ENCODE peak calls at places on chromosome 14, in ten cellular contexts. U is esophagus squamous epithelium, L is tibial artery, N is RWPE2, F is ovary, W is HepG2, G is heart left ventricle, P is kidney, V is fibroblast of lung, A is mammary epithelial cell. T is an unnamed sample. For H3K9me3, the result is how much of the 10 kb centered on the place peaks cover.

GRCh38 chr14:22579218-22579617 is 9.8 kb downstream of the DAD1 start:
- DNase-seq in G (no peak), P (no peak), A (no peak), L (no peak), U (no peak), F (no peak), V (no peak), W (no peak), N (no peak), T (no peak)

GRCh38 chr14:71400821-71401447 is 493.7 kb downstream of the PCNX1 start:
- DNase-seq in F (no peak), L (no peak), A (no peak), G (no peak), U (no peak), P (no peak), W (no peak), N (no peak), V (peak), T (no peak)

GRCh38 chr14:54394596-54394995 is 2.2 kb upstream of the CDKN3 start:
- DNase-seq in P (no peak), L (no peak), N (no peak), W (no peak), U (no peak), V (no peak), G (no peak), A (no peak), F (no peak), T (no peak)

GRCh38 chr14:77140937-77141591 is 527 bp downstream of the ZDHHC22 start:
- DNase-seq in P (no peak), G (no peak), A (peak), N (no peak), L (no peak), W (no peak), U (no peak), V (peak), F (no peak), T (no peak)

GRCh38 chr14:77318006-77318553 is 2.6 kb downstream of the POMT2 start:
- DNase-seq in P (no peak), A (no peak), F (no peak), V (no peak), L (no peak), W (peak), G (no peak), U (no peak), N (no peak), T (no peak)

GRCh38 chr14:101232340-101233015 is 328.8 kb upstream of the DIO3 start:
- DNase-seq in L (no peak), V (peak), F (no peak), G (no peak), P (peak), U (no peak), W (no peak), A (no peak), N (no peak), T (peak)

GRCh38 chr14:42123526-42123925 is 516.9 kb downstream of the LRFN5 start:
- DNase-seq in G (no peak), A (no peak), L (no peak), U (no peak), P (no peak), V (no peak), F (no peak), N (no peak), W (no peak), T (no peak)

GRCh38 chr14:91055016-91055415 is 5.4 kb downstream of the RPS6KA5 start:
- DNase-seq in W (no peak), F (no peak), N (no peak), P (no peak), U (no peak), G (no peak), L (no peak), V (no peak), A (no peak), T (no peak)

GRCh38 chr14:102481791-102482238 is 27.8 kb downstream of the ANKRD9 start:
- DNase-seq in N (peak), U (no peak), G (no peak), A (peak), L (no peak), V (peak), F (no peak), W (peak), P (no peak), T (no peak)

GRCh38 chr14:105853089-105853906 is 326.9 kb downstream of the TMEM121 start:
- DNase-seq in P (peak), N (peak), A (no peak), U (no peak), L (peak), G (no peak), W (no peak), V (no peak), F (peak), T (no peak)

GRCh38 chr14:105850853-105851581 is 324.6 kb downstream of the TMEM121 start:
- DNase-seq in W (no peak), F (peak), L (peak), U (no peak), V (no peak), G (no peak), P (peak), N (peak), A (no peak), T (no peak)

GRCh38 chr14:105853907-105854599 is 327.7 kb downstream of the TMEM121 start:
- DNase-seq in N (peak), L (peak), A (no peak), U (no peak), W (no peak), P (no peak), F (peak), V (no peak), G (no peak), T (no peak)

GRCh38 chr14:105851716-105852377 is 325.5 kb downstream of the TMEM121 start:
- DNase-seq in L (peak), W (no peak), A (no peak), V (no peak), G (no peak), P (no peak), U (no peak), F (peak), N (peak), T (no peak)

DNA sequence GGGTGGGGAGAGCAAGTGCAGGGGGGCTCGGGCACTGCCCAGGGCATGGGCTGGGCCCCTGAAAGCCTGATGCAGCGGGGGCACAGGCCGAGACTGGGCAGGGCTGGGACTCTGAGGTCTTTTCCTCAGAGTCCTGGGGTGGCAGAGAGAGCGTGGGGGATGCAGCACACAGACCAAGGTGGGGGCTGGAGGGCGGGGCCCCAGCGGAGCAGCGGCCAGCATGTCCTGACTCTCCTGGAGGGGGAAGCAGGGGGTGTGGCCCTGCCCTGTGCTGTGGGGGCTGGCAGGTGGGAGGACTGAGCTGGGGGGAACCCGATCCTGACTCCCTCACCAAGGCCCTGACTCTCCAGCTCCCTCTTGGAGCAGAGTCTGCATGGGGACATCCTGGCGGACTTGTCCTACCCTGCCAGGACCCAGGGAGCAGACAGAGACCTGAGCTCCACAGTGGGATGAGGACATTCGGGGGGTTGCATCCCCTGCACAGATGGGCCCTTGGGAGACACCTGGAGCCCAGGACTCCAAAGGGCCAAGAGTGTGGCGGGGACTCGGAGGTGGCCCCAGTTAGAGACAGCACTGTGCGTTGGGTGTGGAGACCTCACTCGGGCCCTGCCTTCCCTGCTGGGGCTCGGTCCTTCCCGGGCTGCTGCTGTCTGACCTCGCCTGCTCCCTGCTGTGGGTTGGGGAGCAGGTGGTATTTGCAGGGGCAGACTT is 326.1 kb downstream of the TMEM121 start:
- DNase-seq in U (no peak), V (no peak), P (peak), A (no peak), N (peak), L (peak), G (no peak), F (peak), W (no peak), T (no peak)
- H3K9me3 ChIP-seq in U (under half), V (under half), P (under half), A (under half), N (under half), L (under half), G (under half), F (under half), W (under half), T (under half)

DNA sequence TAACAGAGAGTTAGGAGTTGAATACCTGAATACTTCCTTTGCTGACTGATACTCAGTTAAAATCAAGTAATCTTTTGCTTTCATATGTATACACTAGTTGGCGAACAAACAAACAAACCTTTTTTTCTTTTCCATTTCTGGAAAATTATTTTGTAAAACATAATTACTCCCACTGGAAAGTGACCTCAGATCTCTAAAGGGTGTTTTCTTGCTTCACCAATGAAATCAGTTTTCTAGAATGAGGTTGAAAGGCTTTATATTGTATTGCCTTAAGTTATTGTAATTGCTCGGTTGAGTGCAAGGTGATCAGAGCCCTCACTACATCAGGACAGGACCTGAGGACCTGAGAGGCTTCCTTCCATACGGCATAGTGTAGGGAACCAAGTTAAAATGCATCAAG is at the start of gene OR4K1:
- DNase-seq in F (no peak), G (no peak), U (no peak), L (no peak), N (no peak), A (no peak), W (no peak), V (no peak), P (no peak), T (no peak)
- H3K9me3 ChIP-seq in F (under half), G (under half), U (under half), L (under half), N (under half), A (under half), W (under half), V (under half), P (under half), T (under half)

DNA sequence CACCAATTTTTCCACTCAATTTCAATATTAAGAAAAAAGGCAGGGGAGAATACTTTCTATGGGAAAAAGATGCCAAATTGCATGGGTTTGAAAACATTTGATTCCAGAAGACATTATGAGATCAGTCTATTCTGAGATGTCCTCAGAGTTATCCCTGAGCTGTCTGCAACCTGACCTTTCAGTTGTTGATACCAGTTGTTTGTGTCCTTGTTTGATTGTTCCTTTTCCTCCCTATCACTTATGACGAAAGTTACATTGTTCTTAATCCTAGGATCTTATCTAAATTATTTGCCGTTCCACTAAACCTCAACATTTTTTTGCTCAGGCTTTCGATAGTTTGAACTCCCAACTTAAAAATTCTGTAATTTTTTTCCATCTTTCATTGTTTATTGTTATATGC is 336.3 kb upstream of the NOVA1 start:
- DNase-seq in G (no peak), N (no peak), P (no peak), U (no peak), L (no peak), F (no peak), W (no peak), A (no peak), V (no peak), T (no peak)
- H3K9me3 ChIP-seq in G (under half), N (under half), P (under half), U (under half), L (under half), F (under half), W (half or more), A (under half), V (under half), T (under half)

DNA sequence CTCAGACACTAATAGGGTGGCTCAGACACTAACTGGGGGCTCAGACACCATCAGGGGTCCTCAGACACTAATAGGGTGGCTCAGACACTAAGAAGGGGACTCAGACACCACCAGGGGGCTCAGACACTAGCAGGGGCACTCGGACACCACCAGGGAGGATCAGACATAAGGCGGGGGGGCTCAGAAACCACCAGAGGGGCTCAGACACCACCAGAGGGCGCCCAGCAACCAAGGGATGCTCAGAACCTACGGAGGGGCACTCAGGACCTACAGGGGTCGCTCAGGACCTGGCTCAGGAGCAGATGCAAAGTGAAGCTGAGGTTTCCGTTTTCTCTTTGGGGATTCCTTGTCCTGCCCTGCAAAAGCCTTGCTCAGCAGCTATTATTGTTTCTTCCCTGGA is 448.5 kb downstream of the TMEM121 start:
- DNase-seq in F (no peak), U (no peak), W (peak), A (no peak), L (no peak), G (no peak), V (no peak), N (no peak), P (no peak), T (peak)
- H3K9me3 ChIP-seq in F (under half), U (under half), W (under half), A (under half), L (under half), G (under half), V (under half), N (under half), P (under half), T (under half)

GRCh38 chr14:95286649-95287048 is 33.1 kb downstream of the CLMN start:
- DNase-seq in W (no peak), G (no peak), U (no peak), A (no peak), V (no peak), P (no peak), N (no peak), L (no peak), F (no peak), T (no peak)
- H3K9me3 ChIP-seq in W (under half), G (under half), U (under half), A (under half), V (under half), P (under half), N (under half), L (under half), F (under half), T (under half)